ENCODE peak calls at places on chromosome 1, in six cellular contexts. U is CD4-positive, CD25-positive, alpha-beta regulatory T cell; L is cortex of kidney; P is tibial nerve; H is neuronal stem cell; N is astrocyte of the spinal cord. A is an unnamed sample.

GRCh38 chr1:162485236-162485635 is 12.4 kb upstream of the UHMK1 start:
- DNase-seq in N (no peak), P (no peak), U (no peak), L (no peak), H (no peak), A (no peak)

GRCh38 chr1:234408757-234409156 is 35.5 kb downstream of the COA6 start:
- DNase-seq in H (no peak), N (no peak), U (peak), P (no peak), L (no peak), A (no peak)

GRCh38 chr1:156508205-156508954 is 7.8 kb upstream of the MEF2D start:
- DNase-seq in U (no peak), H (no peak), P (peak), N (peak), L (no peak), A (no peak)

GRCh38 chr1:236240690-236241089 is 41.1 kb downstream of the ERO1B start:
- DNase-seq in H (no peak), L (no peak), P (no peak), U (no peak), N (no peak), A (no peak)

GRCh38 chr1:110503471-110503870 is 15.5 kb downstream of the KCNA10 start:
- DNase-seq in L (no peak), U (no peak), H (no peak), N (no peak), P (no peak), A (no peak)

GRCh38 chr1:212678456-212679410 is 20.9 kb downstream of the BATF3 start:
- DNase-seq in N (no peak), H (no peak), P (no peak), U (no peak), L (no peak), A (no peak)

GRCh38 chr1:156437465-156437864 is 63.1 kb downstream of the MEF2D start:
- DNase-seq in L (no peak), H (no peak), N (no peak), P (no peak), U (no peak), A (no peak)

GRCh38 chr1:36150296-36151132 is 1.2 kb upstream of the TRAPPC3 start:
- DNase-seq in L (no peak), N (peak), H (peak), U (peak), P (peak), A (peak)

GRCh38 chr1:31627930-31628421 is 10.5 kb downstream of the HCRTR1 start:
- DNase-seq in N (peak), P (no peak), H (no peak), U (no peak), L (no peak), A (no peak)

GRCh38 chr1:20123696-20124450 is 4.5 kb upstream of the PLA2G2D start:
- DNase-seq in H (no peak), P (no peak), U (no peak), N (peak), L (no peak), A (no peak)

GRCh38 chr1:119544165-119544762 is 37.3 kb downstream of the HSD3B1 start:
- DNase-seq in U (no peak), N (no peak), H (no peak), P (no peak), L (no peak), A (no peak)

GRCh38 chr1:224069138-224069537 is 44.8 kb upstream of the FBXO28 start:
- DNase-seq in N (no peak), H (no peak), P (no peak), L (no peak), U (no peak), A (no peak)

GRCh38 chr1:39110882-39111281 is 84.7 kb downstream of the NDUFS5 start:
- DNase-seq in H (no peak), N (no peak), P (no peak), U (no peak), L (no peak), A (no peak)

A was measured in omental fat pad.